ENCODE peak calls at places on chromosomes 13 and 19, in six cellular contexts. One of them, this sample, is unnamed.

GRCh38 chr13:94079876-94080275 is 399.6 kb downstream of the DCT start:
- DNase-seq in non-pigmented ciliary epithelial cell: no peak
- DNase-seq in CD4-positive, CD25-positive, alpha-beta regulatory T cell: no peak
- DNase-seq in CD8-positive, alpha-beta T cell: no peak
- DNase-seq in D721Med: no peak
- DNase-seq in NT2/D1: no peak
- DNase-seq in this sample: no peak

GRCh38 chr13:107376393-107377085 is 808.6 kb upstream of the ARGLU1 start:
- DNase-seq in non-pigmented ciliary epithelial cell: no peak
- DNase-seq in CD4-positive, CD25-positive, alpha-beta regulatory T cell: no peak
- DNase-seq in CD8-positive, alpha-beta T cell: no peak
- DNase-seq in D721Med: no peak
- DNase-seq in NT2/D1: no peak
- DNase-seq in this sample: no peak

GRCh38 chr13:76225815-76226489 is 589.8 kb downstream of the LMO7 start:
- DNase-seq in non-pigmented ciliary epithelial cell: peak
- DNase-seq in CD4-positive, CD25-positive, alpha-beta regulatory T cell: no peak
- DNase-seq in CD8-positive, alpha-beta T cell: no peak
- DNase-seq in D721Med: no peak
- DNase-seq in NT2/D1: no peak
- DNase-seq in this sample: no peak

GRCh38 chr19:39408392-39409206 is 2.0 kb downstream of the ZFP36 start:
- DNase-seq in non-pigmented ciliary epithelial cell: no peak
- DNase-seq in CD4-positive, CD25-positive, alpha-beta regulatory T cell: peak
- DNase-seq in CD8-positive, alpha-beta T cell: peak
- DNase-seq in D721Med: no peak
- DNase-seq in NT2/D1: no peak
- DNase-seq in this sample: no peak

GRCh38 chr19:45385392-45386221 is 15.2 kb upstream of the ERCC2 start:
- DNase-seq in non-pigmented ciliary epithelial cell: no peak
- DNase-seq in CD4-positive, CD25-positive, alpha-beta regulatory T cell: no peak
- DNase-seq in CD8-positive, alpha-beta T cell: no peak
- DNase-seq in D721Med: no peak
- DNase-seq in NT2/D1: no peak
- DNase-seq in this sample: no peak

GRCh38 chr19:49272204-49272603 is 52.8 kb downstream of the SLC6A16 start:
- DNase-seq in non-pigmented ciliary epithelial cell: peak
- DNase-seq in CD4-positive, CD25-positive, alpha-beta regulatory T cell: peak
- DNase-seq in CD8-positive, alpha-beta T cell: no peak
- DNase-seq in D721Med: no peak
- DNase-seq in NT2/D1: no peak
- DNase-seq in this sample: no peak

GRCh38 chr13:74187564-74187963 is 53.4 kb upstream of the KLF12 start:
- DNase-seq in non-pigmented ciliary epithelial cell: no peak
- DNase-seq in CD4-positive, CD25-positive, alpha-beta regulatory T cell: no peak
- DNase-seq in CD8-positive, alpha-beta T cell: no peak
- DNase-seq in D721Med: no peak
- DNase-seq in NT2/D1: no peak
- DNase-seq in this sample: no peak

GRCh38 chr13:85737952-85738351 is 61.3 kb downstream of the SLITRK6 start:
- DNase-seq in non-pigmented ciliary epithelial cell: no peak
- DNase-seq in CD4-positive, CD25-positive, alpha-beta regulatory T cell: no peak
- DNase-seq in CD8-positive, alpha-beta T cell: no peak
- DNase-seq in D721Med: no peak
- DNase-seq in NT2/D1: no peak
- DNase-seq in this sample: no peak

GRCh38 chr19:434152-434960 is 25.4 kb upstream of the C2CD4C start:
- DNase-seq in non-pigmented ciliary epithelial cell: no peak
- DNase-seq in CD4-positive, CD25-positive, alpha-beta regulatory T cell: no peak
- DNase-seq in CD8-positive, alpha-beta T cell: no peak
- DNase-seq in D721Med: no peak
- DNase-seq in NT2/D1: no peak
- DNase-seq in this sample: no peak

GRCh38 chr13:97116754-97117153 is 105.4 kb upstream of the MBNL2 start:
- DNase-seq in non-pigmented ciliary epithelial cell: no peak
- DNase-seq in CD4-positive, CD25-positive, alpha-beta regulatory T cell: no peak
- DNase-seq in CD8-positive, alpha-beta T cell: no peak
- DNase-seq in D721Med: no peak
- DNase-seq in NT2/D1: peak
- DNase-seq in this sample: no peak

GRCh38 chr13:48110132-48110868 is 15.4 kb upstream of the MED4 start:
- DNase-seq in non-pigmented ciliary epithelial cell: no peak
- DNase-seq in CD4-positive, CD25-positive, alpha-beta regulatory T cell: no peak
- DNase-seq in CD8-positive, alpha-beta T cell: no peak
- DNase-seq in D721Med: no peak
- DNase-seq in NT2/D1: no peak
- DNase-seq in this sample: no peak

GRCh38 chr13:110396913-110397379 is 89.9 kb downstream of the COL4A2 start:
- DNase-seq in non-pigmented ciliary epithelial cell: peak
- DNase-seq in CD4-positive, CD25-positive, alpha-beta regulatory T cell: no peak
- DNase-seq in CD8-positive, alpha-beta T cell: no peak
- DNase-seq in D721Med: no peak
- DNase-seq in NT2/D1: no peak
- DNase-seq in this sample: no peak

GRCh38 chr13:46756977-46757376 is 40.0 kb downstream of the ESD start:
- DNase-seq in non-pigmented ciliary epithelial cell: no peak
- DNase-seq in CD4-positive, CD25-positive, alpha-beta regulatory T cell: no peak
- DNase-seq in CD8-positive, alpha-beta T cell: no peak
- DNase-seq in D721Med: no peak
- DNase-seq in NT2/D1: no peak
- DNase-seq in this sample: no peak

GRCh38 chr19:50478901-50479715 is 2.5 kb upstream of the GARIN5A start:
- DNase-seq in non-pigmented ciliary epithelial cell: no peak
- DNase-seq in CD4-positive, CD25-positive, alpha-beta regulatory T cell: no peak
- DNase-seq in CD8-positive, alpha-beta T cell: no peak
- DNase-seq in D721Med: no peak
- DNase-seq in NT2/D1: peak
- DNase-seq in this sample: peak

GRCh38 chr19:13099073-13099999 is 3.3 kb downstream of the LYL1 start:
- DNase-seq in non-pigmented ciliary epithelial cell: no peak
- DNase-seq in CD4-positive, CD25-positive, alpha-beta regulatory T cell: peak
- DNase-seq in CD8-positive, alpha-beta T cell: peak
- DNase-seq in D721Med: no peak
- DNase-seq in NT2/D1: no peak
- DNase-seq in this sample: peak

GRCh38 chr13:33610471-33611015 is 207.4 kb upstream of the RFC3 start:
- DNase-seq in non-pigmented ciliary epithelial cell: no peak
- DNase-seq in CD4-positive, CD25-positive, alpha-beta regulatory T cell: peak
- DNase-seq in CD8-positive, alpha-beta T cell: peak
- DNase-seq in D721Med: no peak
- DNase-seq in NT2/D1: no peak
- DNase-seq in this sample: no peak

GRCh38 chr13:89748716-89749115 is 1598.8 kb upstream of the MIR17HG start:
- DNase-seq in non-pigmented ciliary epithelial cell: no peak
- DNase-seq in CD4-positive, CD25-positive, alpha-beta regulatory T cell: no peak
- DNase-seq in CD8-positive, alpha-beta T cell: no peak
- DNase-seq in D721Med: no peak
- DNase-seq in NT2/D1: no peak
- DNase-seq in this sample: no peak

GRCh38 chr19:19820774-19821315 is 705 bp downstream of the ZNF506 start:
- DNase-seq in non-pigmented ciliary epithelial cell: no peak
- DNase-seq in CD4-positive, CD25-positive, alpha-beta regulatory T cell: no peak
- DNase-seq in CD8-positive, alpha-beta T cell: no peak
- DNase-seq in D721Med: no peak
- DNase-seq in NT2/D1: no peak
- DNase-seq in this sample: no peak

GRCh38 chr19:1221141-1221903 is 15.7 kb downstream of the STK11 start:
- DNase-seq in non-pigmented ciliary epithelial cell: no peak
- DNase-seq in CD4-positive, CD25-positive, alpha-beta regulatory T cell: no peak
- DNase-seq in CD8-positive, alpha-beta T cell: no peak
- DNase-seq in D721Med: no peak
- DNase-seq in NT2/D1: no peak
- DNase-seq in this sample: peak

GRCh38 chr13:50033696-50034095 is 18.5 kb downstream of the KCNRG start:
- DNase-seq in non-pigmented ciliary epithelial cell: no peak
- DNase-seq in CD4-positive, CD25-positive, alpha-beta regulatory T cell: no peak
- DNase-seq in CD8-positive, alpha-beta T cell: no peak
- DNase-seq in D721Med: no peak
- DNase-seq in NT2/D1: no peak
- DNase-seq in this sample: no peak

GRCh38 chr19:55590621-55591020 is 8.7 kb downstream of the FIZ1 start:
- DNase-seq in non-pigmented ciliary epithelial cell: no peak
- DNase-seq in CD4-positive, CD25-positive, alpha-beta regulatory T cell: peak
- DNase-seq in CD8-positive, alpha-beta T cell: no peak
- DNase-seq in D721Med: no peak
- DNase-seq in NT2/D1: no peak
- DNase-seq in this sample: peak

GRCh38 chr13:60018536-60018935 is 145.2 kb downstream of the DIAPH3 start:
- DNase-seq in non-pigmented ciliary epithelial cell: no peak
- DNase-seq in CD4-positive, CD25-positive, alpha-beta regulatory T cell: no peak
- DNase-seq in CD8-positive, alpha-beta T cell: no peak
- DNase-seq in D721Med: no peak
- DNase-seq in NT2/D1: no peak
- DNase-seq in this sample: no peak

This sample was measured in erythroblast.